ENCODE peak calls at places on chromosome 12, in eight cellular contexts. L is neural progenitor cell, V is ovary, Y is B cell, N is foreskin fibroblast, X is choroid plexus epithelial cell, S is mesothelial cell of epicardium, E is cardiac fibroblast. H is an unnamed sample.
A peak's percentile ranks its signal among the peaks of the same experiment; 100 is the strongest.

GRCh38 chr12:79373896-79374499 is 316.8 kb downstream of the PAWR start:
- DNase-seq in L (peak; percentile 47), V (peak; percentile 38), Y (peak; percentile 12), N (peak; percentile 8), X (peak; percentile 65), S (no peak), E (peak; percentile 38), H (peak; percentile 18)

GRCh38 chr12:6067152-6067916 is 57.1 kb downstream of the VWF start:
- DNase-seq in L (peak; percentile 72), V (no peak), Y (no peak), N (no peak), X (peak; percentile 64), S (no peak), E (peak; percentile 41), H (no peak)

GRCh38 chr12:126891789-126892188 is 1375.2 kb upstream of the TMEM132C start:
- DNase-seq in L (no peak), V (no peak), Y (no peak), N (no peak), X (no peak), S (no peak), E (no peak), H (no peak)

GRCh38 chr12:19224746-19225145 is 95.2 kb downstream of the PLEKHA5 start:
- DNase-seq in L (no peak), V (no peak), Y (no peak), N (no peak), X (no peak), S (no peak), E (no peak), H (no peak)

GRCh38 chr12:104477812-104478388 is 21.2 kb downstream of the CHST11 start:
- DNase-seq in L (no peak), V (no peak), Y (no peak), N (no peak), X (no peak), S (no peak), E (no peak), H (no peak)

GRCh38 chr12:19299765-19300164 is 139.5 kb upstream of the AEBP2 start:
- DNase-seq in L (no peak), V (no peak), Y (no peak), N (no peak), X (peak; percentile 54), S (no peak), E (peak; percentile 58), H (no peak)

GRCh38 chr12:99282086-99282485 is 365.5 kb upstream of the GARIN6 start:
- DNase-seq in L (no peak), V (no peak), Y (no peak), N (no peak), X (no peak), S (no peak), E (no peak), H (no peak)

GRCh38 chr12:77120695-77121094 is 55.3 kb upstream of the E2F7 start:
- DNase-seq in L (no peak), V (no peak), Y (no peak), N (peak; percentile 66), X (peak; percentile 68), S (no peak), E (peak; percentile 88), H (no peak)

GRCh38 chr12:93302331-93303229 is 75.1 kb upstream of the NUDT4 start:
- DNase-seq in L (no peak), V (no peak), Y (no peak), N (peak; percentile 51), X (peak; percentile 94), S (no peak), E (peak; percentile 88), H (no peak)

GRCh38 chr12:26524862-26525465 is 308.0 kb downstream of the ITPR2 start:
- DNase-seq in L (peak; percentile 4), V (no peak), Y (no peak), N (peak; percentile 24), X (peak; percentile 68), S (no peak), E (peak; percentile 63), H (no peak)

GRCh38 chr12:111454716-111455447 is 49.2 kb downstream of the SH2B3 start:
- DNase-seq in L (no peak), V (no peak), Y (no peak), N (no peak), X (peak; percentile 2), S (no peak), E (no peak), H (no peak)

GRCh38 chr12:9907769-9908168 is 24.4 kb downstream of the CLEC2A start:
- DNase-seq in L (no peak), V (no peak), Y (no peak), N (no peak), X (no peak), S (no peak), E (no peak), H (no peak)
- TF ChIP-seq CTCF in L (no peak), V (no peak), Y (no peak), N (no peak), X (no peak), S (no peak), E (no peak), H (no peak)

GRCh38 chr12:124884587-124885438 is 21.1 kb upstream of the SCARB1 start:
- DNase-seq in L (peak; percentile 43), V (no peak), Y (peak; percentile 76), N (no peak), X (no peak), S (no peak), E (no peak), H (peak; percentile 25)
- TF ChIP-seq CTCF in L (no peak), V (no peak), Y (no peak), N (no peak), X (no peak), S (no peak), E (no peak), H (no peak)

GRCh38 chr12:56600753-56601152 is 29.4 kb downstream of the BAZ2A start:
- DNase-seq in L (no peak), V (no peak), Y (no peak), N (no peak), X (no peak), S (no peak), E (no peak), H (no peak)

GRCh38 chr12:56602239-56602638 is 27.9 kb downstream of the BAZ2A start:
- DNase-seq in L (no peak), V (no peak), Y (no peak), N (no peak), X (peak; percentile 28), S (no peak), E (no peak), H (no peak)

GRCh38 chr12:56599041-56599440 is 31.1 kb downstream of the BAZ2A start:
- DNase-seq in L (no peak), V (no peak), Y (no peak), N (no peak), X (no peak), S (no peak), E (no peak), H (no peak)

GRCh38 chr12:56599797-56600196 is 30.3 kb downstream of the BAZ2A start:
- DNase-seq in L (no peak), V (no peak), Y (no peak), N (no peak), X (no peak), S (no peak), E (no peak), H (no peak)

DNA sequence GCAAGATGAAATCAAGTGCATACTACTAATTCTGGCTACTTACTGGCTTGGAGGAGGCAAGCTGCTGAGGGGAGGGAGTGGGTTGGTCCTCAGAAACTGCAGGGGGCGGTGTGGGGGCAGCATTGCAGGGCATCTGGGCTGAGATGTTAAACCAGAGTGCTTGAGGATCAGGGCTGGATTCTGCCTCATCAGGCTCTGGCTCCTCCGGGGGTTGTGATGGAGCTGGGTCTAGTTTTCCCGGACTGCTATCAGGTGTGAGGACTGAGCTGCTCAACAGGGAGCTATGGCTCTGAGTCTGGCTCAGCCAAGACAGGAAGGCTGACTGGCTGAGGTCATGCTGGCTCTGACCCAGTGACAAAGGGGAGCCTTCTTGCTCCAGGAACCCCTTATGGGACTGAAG is 28.6 kb downstream of the BAZ2A start:
- DNase-seq in L (no peak), V (no peak), Y (no peak), N (no peak), X (peak; percentile 36), S (no peak), E (no peak), H (no peak)
- TF ChIP-seq CTCF in L (peak; percentile 12), V (no peak), Y (no peak), N (no peak), X (peak; percentile 27), S (no peak), E (peak; percentile 30), H (no peak)

GRCh38 chr12:101490286-101490920 is 15.3 kb downstream of the SPIC start:
- DNase-seq in L (peak; percentile 53), V (no peak), Y (no peak), N (no peak), X (peak; percentile 80), S (no peak), E (peak; percentile 1), H (no peak)
- TF ChIP-seq CTCF in L (peak; percentile 63), V (no peak), Y (peak; percentile 61), N (no peak), X (peak; percentile 78), S (no peak), E (no peak), H (peak; percentile 62)